ENCODE peak calls at places on chromosomes 2 and 18, in six cellular contexts. One of them, this sample, is unnamed.
A peak's percentile ranks its signal among the peaks of the same experiment; 100 is the strongest.

GRCh38 chr18:60894254-60894945 is 438.8 kb upstream of the CDH20 start:
- DNase-seq in mesendoderm: no peak
- DNase-seq in H1: no peak
- DNase-seq in neuronal stem cell: no peak
- DNase-seq in mesenchymal stem cell: no peak
- DNase-seq in H9: no peak
- DNase-seq in this sample: no peak

GRCh38 chr2:240565267-240566202 is 2.7 kb upstream of the RNPEPL1 start:
- DNase-seq in mesenchymal stem cell: peak; percentile 92
- DNase-seq in H9: peak; percentile 22
- DNase-seq in mesendoderm: no peak
- DNase-seq in neuronal stem cell: no peak
- DNase-seq in H1: no peak
- DNase-seq in this sample: peak; percentile 57

GRCh38 chr2:219557791-219558785 is 13.3 kb downstream of the OBSL1 start:
- DNase-seq in mesenchymal stem cell: no peak
- DNase-seq in neuronal stem cell: no peak
- DNase-seq in H9: no peak
- DNase-seq in H1: no peak
- DNase-seq in mesendoderm: no peak
- DNase-seq in this sample: no peak

GRCh38 chr2:23600336-23600735 is 215.4 kb downstream of the KLHL29 start:
- DNase-seq in mesenchymal stem cell: no peak
- DNase-seq in H1: no peak
- DNase-seq in mesendoderm: no peak
- DNase-seq in neuronal stem cell: no peak
- DNase-seq in H9: no peak
- DNase-seq in this sample: no peak

GRCh38 chr2:241984271-241984655 is 114.7 kb downstream of the RTP5 start:
- DNase-seq in mesendoderm: no peak
- DNase-seq in H9: peak; percentile 10
- DNase-seq in H1: no peak
- DNase-seq in neuronal stem cell: no peak
- DNase-seq in mesenchymal stem cell: no peak
- DNase-seq in this sample: no peak

GRCh38 chr2:129056959-129057317 is 738.3 kb upstream of the HS6ST1 start:
- DNase-seq in H9: no peak
- DNase-seq in H1: no peak
- DNase-seq in mesenchymal stem cell: no peak
- DNase-seq in neuronal stem cell: no peak
- DNase-seq in mesendoderm: no peak
- DNase-seq in this sample: no peak

GRCh38 chr18:70705831-70706416 is 417.1 kb downstream of the SOCS6 start:
- DNase-seq in mesendoderm: no peak
- DNase-seq in mesenchymal stem cell: no peak
- DNase-seq in H9: no peak
- DNase-seq in H1: no peak
- DNase-seq in neuronal stem cell: no peak
- DNase-seq in this sample: no peak

GRCh38 chr2:49210191-49210590 is 55.9 kb upstream of the FSHR start:
- DNase-seq in mesenchymal stem cell: no peak
- DNase-seq in neuronal stem cell: no peak
- DNase-seq in mesendoderm: peak; percentile 89
- DNase-seq in H1: peak; percentile 27
- DNase-seq in H9: peak; percentile 90
- DNase-seq in this sample: no peak

GRCh38 chr18:36993068-36993467 is 164.1 kb downstream of the KIAA1328 start:
- DNase-seq in H1: no peak
- DNase-seq in mesendoderm: no peak
- DNase-seq in neuronal stem cell: no peak
- DNase-seq in H9: no peak
- DNase-seq in mesenchymal stem cell: peak; percentile 69
- DNase-seq in this sample: peak; percentile 61

GRCh38 chr2:237423891-237424290 is 9.9 kb upstream of the COL6A3 start:
- DNase-seq in H1: no peak
- DNase-seq in H9: no peak
- DNase-seq in neuronal stem cell: no peak
- DNase-seq in mesendoderm: no peak
- DNase-seq in mesenchymal stem cell: peak; percentile 70
- DNase-seq in this sample: no peak

GRCh38 chr2:211846031-211846400 is 692.6 kb downstream of the ERBB4 start:
- DNase-seq in mesendoderm: no peak
- DNase-seq in H1: no peak
- DNase-seq in H9: no peak
- DNase-seq in neuronal stem cell: no peak
- DNase-seq in mesenchymal stem cell: no peak
- DNase-seq in this sample: no peak
- H2BK15ac ChIP-seq in mesendoderm: no peak overlapping the region
- H2BK15ac ChIP-seq in H1: no peak overlapping the region
- H2BK15ac ChIP-seq in H9: no peak overlapping the region
- H2BK15ac ChIP-seq in neuronal stem cell: no peak overlapping the region
- H2BK15ac ChIP-seq in mesenchymal stem cell: no peak overlapping the region
- H2BK15ac ChIP-seq in this sample: no peak overlapping the region

GRCh38 chr2:226673314-226673723 is 126.3 kb downstream of the IRS1 start:
- DNase-seq in mesendoderm: peak; percentile 90
- DNase-seq in mesenchymal stem cell: peak; percentile 77
- DNase-seq in H9: no peak
- DNase-seq in neuronal stem cell: no peak
- DNase-seq in H1: no peak
- DNase-seq in this sample: peak; percentile 94
- H2BK15ac ChIP-seq in mesendoderm: peak overlapping the region; percentile 58
- H2BK15ac ChIP-seq in mesenchymal stem cell: peak overlapping the region; percentile 52
- H2BK15ac ChIP-seq in H9: no peak overlapping the region
- H2BK15ac ChIP-seq in neuronal stem cell: no peak overlapping the region
- H2BK15ac ChIP-seq in H1: no peak overlapping the region
- H2BK15ac ChIP-seq in this sample: no peak overlapping the region

GRCh38 chr2:203975912-203976311 is 39.3 kb downstream of the ICOS start:
- DNase-seq in mesendoderm: no peak
- DNase-seq in H9: no peak
- DNase-seq in neuronal stem cell: no peak
- DNase-seq in mesenchymal stem cell: no peak
- DNase-seq in H1: no peak
- DNase-seq in this sample: no peak
- H2BK15ac ChIP-seq in mesendoderm: no peak overlapping the region
- H2BK15ac ChIP-seq in H9: no peak overlapping the region
- H2BK15ac ChIP-seq in neuronal stem cell: no peak overlapping the region
- H2BK15ac ChIP-seq in mesenchymal stem cell: no peak overlapping the region
- H2BK15ac ChIP-seq in H1: no peak overlapping the region
- H2BK15ac ChIP-seq in this sample: no peak overlapping the region

GRCh38 chr2:109080109-109080508 is 48.9 kb upstream of the SH3RF3 start:
- DNase-seq in mesenchymal stem cell: no peak
- DNase-seq in H1: no peak
- DNase-seq in mesendoderm: no peak
- DNase-seq in neuronal stem cell: no peak
- DNase-seq in H9: no peak
- DNase-seq in this sample: no peak
- H2BK15ac ChIP-seq in mesenchymal stem cell: no peak overlapping the region
- H2BK15ac ChIP-seq in H1: no peak overlapping the region
- H2BK15ac ChIP-seq in mesendoderm: no peak overlapping the region
- H2BK15ac ChIP-seq in neuronal stem cell: no peak overlapping the region
- H2BK15ac ChIP-seq in H9: no peak overlapping the region
- H2BK15ac ChIP-seq in this sample: no peak overlapping the region